ENCODE peak calls at places on chromosomes 12 and 14, in five cellular contexts. F, M, P, U and R are unnamed samples.
A peak's percentile ranks its signal among the peaks of the same experiment; 100 is the strongest.

GRCh38 chr12:38555620-38556596 is 239.3 kb downstream of the ALG10B start:
- DNase-seq in U (no peak), P (no peak), F (no peak), M (no peak), R (no peak)

GRCh38 chr14:69002069-69002468 is 23.0 kb upstream of the ACTN1 start:
- DNase-seq in U (peak; percentile 71), F (no peak), P (no peak), M (no peak), R (peak; percentile 85)

GRCh38 chr12:22051114-22051698 is 5.2 kb downstream of the CMAS start:
- DNase-seq in F (no peak), U (no peak), P (no peak), M (no peak), R (no peak)

GRCh38 chr14:46480817-46481216 is 170.8 kb downstream of the RPL10L start:
- DNase-seq in P (no peak), F (no peak), U (no peak), M (no peak), R (no peak)

GRCh38 chr14:49858383-49858782 is 5.8 kb upstream of the NEMF start:
- DNase-seq in P (no peak), M (no peak), F (no peak), U (no peak), R (no peak)

GRCh38 chr12:117148642-117149041 is 41.6 kb downstream of the FBXO21 start:
- DNase-seq in M (no peak), P (no peak), F (no peak), U (no peak), R (no peak)

GRCh38 chr12:82972624-82973023 is 285.9 kb downstream of the TMTC2 start:
- DNase-seq in M (no peak), P (no peak), F (no peak), U (no peak), R (no peak)

GRCh38 chr12:88063375-88063774 is 34.2 kb upstream of the C12orf50 start:
- DNase-seq in U (no peak), M (peak; percentile 18), P (no peak), F (peak; percentile 22), R (no peak)

GRCh38 chr12:77893918-77894317 is 63.2 kb downstream of the NAV3 start:
- DNase-seq in M (peak; percentile 2), U (peak; percentile 52), F (peak; percentile 42), P (peak; percentile 30), R (no peak)

GRCh38 chr14:74975059-74975810 is 19.8 kb upstream of the PGF start:
- DNase-seq in P (no peak), F (no peak), M (no peak), U (peak; percentile 79), R (no peak)

GRCh38 chr14:79483472-79483871 is 727.8 kb downstream of the DIO2 start:
- DNase-seq in U (no peak), M (peak; percentile 93), P (peak; percentile 46), F (peak; percentile 74), R (no peak)

GRCh38 chr14:95301527-95302187 is 18.1 kb downstream of the CLMN start:
- DNase-seq in U (no peak), M (no peak), F (no peak), P (no peak), R (peak; percentile 83)

GRCh38 chr12:55996715-55997534 is at the start of gene SUOX:
- DNase-seq in M (peak; percentile 96), F (peak; percentile 98), U (peak; percentile 99), P (peak; percentile 92), R (peak; percentile 98)

GRCh38 chr12:116773276-116773731 is 35.2 kb downstream of the RNFT2 start:
- DNase-seq in F (no peak), M (no peak), P (no peak), U (no peak), R (no peak)

DNA sequence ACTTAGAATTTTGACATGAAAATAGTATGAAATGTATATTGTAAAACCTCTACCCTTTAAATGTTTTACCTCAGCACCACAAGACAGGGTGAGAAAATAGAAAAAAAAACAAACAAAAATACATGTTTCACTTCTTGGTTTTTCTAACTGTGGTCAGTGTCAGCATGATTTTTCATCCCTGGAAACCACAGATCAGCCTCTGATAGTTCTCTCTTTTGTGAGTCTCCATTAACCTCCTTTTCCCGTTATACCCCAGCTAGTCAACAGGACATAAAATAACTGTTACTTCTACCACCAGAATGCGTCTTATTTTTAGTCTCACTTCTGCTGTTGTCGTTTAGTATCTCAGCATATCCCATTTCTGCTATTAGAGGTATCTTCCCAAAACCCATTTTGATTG is 48.3 kb upstream of the KCNMB4 start:
- DNase-seq in U (no peak), F (peak; percentile 36), P (no peak), M (no peak), R (no peak)
- H3K4me3 ChIP-seq in U (no peak overlapping the region), F (no peak overlapping the region), P (no peak overlapping the region), M (no peak overlapping the region), R (no peak overlapping the region)

DNA sequence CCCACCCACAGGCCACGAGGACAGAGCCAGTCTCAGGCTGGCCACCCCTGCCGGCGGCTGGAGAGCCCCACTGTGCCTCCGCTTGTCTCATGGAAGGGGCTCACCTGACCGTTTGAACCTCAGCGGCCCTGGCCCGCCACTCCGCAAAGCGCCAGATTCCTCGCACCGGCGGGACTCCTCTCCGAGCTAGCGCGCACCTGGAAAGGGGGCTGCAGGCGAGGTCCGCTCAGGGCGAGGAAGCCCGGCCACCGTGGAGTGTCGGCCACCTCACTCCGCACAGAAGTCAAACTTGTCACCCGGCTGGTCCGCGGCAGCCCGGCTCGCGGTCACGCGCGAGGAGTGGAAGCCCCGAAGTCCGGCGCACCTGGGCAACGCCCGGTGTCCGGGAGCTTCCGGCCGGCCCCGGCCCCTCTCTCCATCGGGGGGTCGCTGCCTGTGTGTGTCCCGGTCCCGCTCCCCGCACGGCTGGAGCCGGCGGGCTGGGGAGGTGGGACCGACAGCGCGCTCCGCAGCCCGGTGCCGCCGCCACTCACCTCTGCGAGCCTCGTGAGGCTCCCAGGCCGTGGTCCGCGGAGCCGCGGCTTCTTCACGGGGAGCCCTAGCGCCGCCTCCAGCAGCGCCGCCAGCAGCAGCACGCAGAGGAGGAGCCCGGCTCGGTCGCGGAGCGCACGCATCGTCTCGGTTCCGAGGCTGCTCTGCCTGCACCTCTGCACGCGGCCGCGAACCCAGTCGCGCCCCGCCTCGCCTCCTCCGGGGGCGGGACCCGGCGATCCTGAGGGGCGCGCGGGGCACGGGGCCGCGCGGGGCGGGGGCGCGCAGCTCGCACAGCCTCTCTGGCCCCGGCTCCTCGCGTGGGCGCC is at the start of gene ISM2:
- DNase-seq in P (no peak), U (peak; percentile 59), F (no peak), M (peak; percentile 28), R (peak; percentile 94)
- H3K4me3 ChIP-seq in P (peak within 1 kb of the TSS; percentile 54), U (no peak within 1 kb of the TSS), F (peak within 1 kb of the TSS; percentile 23), M (peak within 1 kb of the TSS; percentile 41), R (peak within 1 kb of the TSS; percentile 73)

GRCh38 chr12:121576851-121577391 is 3.9 kb downstream of the KDM2B start:
- DNase-seq in F (peak; percentile 84), P (peak; percentile 53), M (peak; percentile 95), U (no peak), R (peak; percentile 55)
- H3K4me3 ChIP-seq in F (no peak overlapping the region), P (no peak overlapping the region), M (no peak overlapping the region), U (no peak overlapping the region), R (no peak overlapping the region)

DNA sequence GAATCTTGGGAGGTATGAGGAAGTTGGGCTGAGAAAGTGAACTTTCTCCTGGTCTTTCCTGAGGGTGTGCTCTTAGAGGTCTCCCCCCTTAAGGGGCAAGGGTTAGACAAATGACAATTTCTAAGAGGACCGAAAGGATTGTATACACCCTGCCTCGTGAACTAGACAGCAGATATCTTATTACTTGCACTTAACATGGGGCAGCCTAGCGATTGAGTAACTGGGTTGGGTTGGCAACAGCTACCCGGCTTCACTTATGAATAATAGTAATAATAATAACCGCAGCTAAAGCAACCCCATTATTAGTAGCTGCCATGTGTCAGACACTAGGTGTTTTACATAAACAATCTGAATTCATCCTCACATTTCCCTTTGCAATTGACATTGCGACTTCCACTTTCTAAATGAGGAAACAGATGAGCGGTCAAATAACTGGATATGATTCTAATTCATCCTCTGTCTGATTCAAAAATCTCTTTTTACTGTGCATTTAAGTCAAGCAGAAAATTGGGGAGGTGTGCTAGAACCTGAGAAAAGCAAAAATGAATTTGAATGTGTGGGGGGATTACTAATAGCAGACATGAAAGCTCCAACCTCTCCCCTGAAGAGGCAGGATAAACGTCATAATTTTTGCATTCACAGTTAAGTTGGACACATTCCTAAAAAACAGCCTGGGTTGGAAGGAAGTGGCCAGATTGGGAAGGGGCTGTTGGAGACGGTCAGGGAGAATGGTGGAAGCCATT is 12.9 kb downstream of the EMP1 start:
- DNase-seq in F (no peak), P (no peak), U (no peak), M (no peak), R (no peak)
- H3K4me3 ChIP-seq in F (no peak overlapping the region), P (no peak overlapping the region), U (no peak overlapping the region), M (no peak overlapping the region), R (no peak overlapping the region)

GRCh38 chr12:92096346-92097136 is 49.1 kb downstream of the BTG1 start:
- DNase-seq in M (peak; percentile 12), P (peak; percentile 38), U (no peak), F (peak; percentile 76), R (no peak)

GRCh38 chr12:92098594-92099370 is 46.9 kb downstream of the BTG1 start:
- DNase-seq in U (no peak), M (no peak), F (no peak), P (no peak), R (no peak)

GRCh38 chr12:92088802-92089201 is 56.8 kb downstream of the BTG1 start:
- DNase-seq in M (no peak), U (no peak), F (no peak), P (no peak), R (no peak)

GRCh38 chr12:92089559-92089958 is 56.1 kb downstream of the BTG1 start:
- DNase-seq in F (peak; percentile 40), U (no peak), M (no peak), P (no peak), R (no peak)

DNA sequence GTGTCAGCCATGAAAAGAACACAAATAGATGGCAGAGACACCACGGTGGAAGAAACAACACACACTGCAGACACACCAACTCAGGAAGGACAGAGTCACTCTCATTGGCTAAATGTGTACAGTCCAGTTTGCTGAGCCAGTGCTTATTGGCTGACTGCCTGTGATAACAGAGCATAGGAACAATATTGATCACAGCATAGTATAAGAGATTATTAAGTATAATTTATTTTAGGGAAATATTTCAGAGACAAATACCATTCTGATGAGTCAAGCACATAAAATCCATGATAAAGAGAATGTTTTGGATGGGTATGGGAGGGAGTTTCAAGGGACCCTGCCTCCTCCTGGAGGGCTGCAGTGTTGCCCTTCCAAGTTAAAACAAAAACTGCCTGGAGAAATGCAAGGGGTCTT is 50.9 kb downstream of the BTG1 start:
- DNase-seq in F (peak; percentile 45), M (peak; percentile 30), P (no peak), U (no peak), R (no peak)
- H3K4me3 ChIP-seq in F (no peak overlapping the region), M (no peak overlapping the region), P (no peak overlapping the region), U (no peak overlapping the region), R (no peak overlapping the region)

GRCh38 chr14:64187331-64187730 is 106.8 kb downstream of the ESR2 start:
- DNase-seq in F (no peak), U (no peak), P (no peak), M (no peak), R (peak; percentile 8)
- H3K4me3 ChIP-seq in F (no peak overlapping the region), U (no peak overlapping the region), P (no peak overlapping the region), M (no peak overlapping the region), R (no peak overlapping the region)